ENCODE peak calls at places on chromosomes 6 and 20, in four cellular contexts. H, S, F and L are unnamed samples.

GRCh38 chr6:96116674-96117073 is 100.9 kb downstream of the FUT9 start:
- DNase-seq in H (no peak), S (no peak), F (no peak), L (no peak)

GRCh38 chr6:87105823-87106222 is 10.9 kb upstream of the CGA start:
- DNase-seq in H (peak), S (no peak), F (no peak), L (no peak)

GRCh38 chr20:24672886-24673677 is 203.7 kb downstream of the SYNDIG1 start:
- DNase-seq in H (peak), S (no peak), F (peak), L (peak)

GRCh38 chr6:84769247-84769646 is 4.8 kb upstream of the TBX18 start:
- DNase-seq in H (peak), S (no peak), F (no peak), L (no peak)

GRCh38 chr6:157763129-157763893 is 59.7 kb upstream of the SNX9 start:
- DNase-seq in H (peak), S (no peak), F (peak), L (no peak)

GRCh38 chr6:160215232-160215631 is 43.4 kb downstream of the SLC22A2 start:
- DNase-seq in H (no peak), S (no peak), F (no peak), L (no peak)

GRCh38 chr6:55898342-55898741 is 23.0 kb upstream of the BMP5 start:
- DNase-seq in H (peak), S (no peak), F (no peak), L (no peak)

GRCh38 chr20:49325981-49326380 is 48.1 kb upstream of the ZNFX1 start:
- DNase-seq in H (no peak), S (peak), F (no peak), L (no peak)

GRCh38 chr6:143200035-143200770 is 139.5 kb downstream of the AIG1 start:
- DNase-seq in H (no peak), S (no peak), F (no peak), L (no peak)

GRCh38 chr20:354298-354977 is 7.5 kb downstream of the NRSN2 start:
- DNase-seq in H (peak), S (peak), F (peak), L (peak)

GRCh38 chr6:100846276-100846675 is 34.9 kb downstream of the ASCC3 start:
- DNase-seq in H (no peak), S (no peak), F (no peak), L (no peak)

GRCh38 chr6:47875593-47875992 is 93.8 kb downstream of the OPN5 start:
- DNase-seq in H (no peak), S (no peak), F (no peak), L (no peak)

GRCh38 chr6:40473026-40473425 is 114.1 kb downstream of the LRFN2 start:
- DNase-seq in H (no peak), S (no peak), F (no peak), L (no peak)

GRCh38 chr6:41442800-41443501 is 103.2 kb upstream of the FOXP4 start:
- DNase-seq in H (peak), S (no peak), F (no peak), L (no peak)

GRCh38 chr6:38138374-38138773 is 318.8 kb downstream of the ZFAND3 start:
- DNase-seq in H (no peak), S (no peak), F (no peak), L (no peak)

GRCh38 chr6:84280030-84280429 is 52.6 kb upstream of the CEP162 start:
- DNase-seq in H (no peak), S (no peak), F (no peak), L (no peak)

GRCh38 chr20:48454721-48455490 is 372.9 kb downstream of the PREX1 start:
- DNase-seq in H (no peak), S (no peak), F (no peak), L (no peak)

GRCh38 chr20:56875052-56875663 is 246.1 kb downstream of the TFAP2C start:
- DNase-seq in H (peak), S (no peak), F (no peak), L (no peak)